ENCODE peak calls at places on chromosomes 2 and 18, in four cellular contexts. One of them, this sample, is unnamed.

GRCh38 chr18:57426187-57426586 is 9.0 kb upstream of the ONECUT2 start:
- DNase-seq in IMR-90: no peak
- DNase-seq in body of pancreas: no peak
- DNase-seq in hepatocyte: no peak
- DNase-seq in this sample: no peak

GRCh38 chr2:131673400-131674173 is 145.9 kb downstream of the CCDC74A start:
- DNase-seq in IMR-90: peak
- DNase-seq in body of pancreas: peak
- DNase-seq in hepatocyte: peak
- DNase-seq in this sample: peak

GRCh38 chr2:168134485-168134884 is 112.9 kb downstream of the STK39 start:
- DNase-seq in IMR-90: no peak
- DNase-seq in body of pancreas: no peak
- DNase-seq in hepatocyte: no peak
- DNase-seq in this sample: no peak

GRCh38 chr18:13179566-13180113 is 38.9 kb upstream of the LDLRAD4 start:
- DNase-seq in IMR-90: no peak
- DNase-seq in body of pancreas: no peak
- DNase-seq in hepatocyte: peak
- DNase-seq in this sample: no peak

GRCh38 chr2:28527196-28527595 is 31.3 kb downstream of the PLB1 start:
- DNase-seq in IMR-90: no peak
- DNase-seq in body of pancreas: no peak
- DNase-seq in hepatocyte: no peak
- DNase-seq in this sample: no peak

GRCh38 chr2:54570925-54571694 is 115.0 kb downstream of the SPTBN1 start:
- DNase-seq in IMR-90: peak
- DNase-seq in body of pancreas: no peak
- DNase-seq in hepatocyte: peak
- DNase-seq in this sample: peak

GRCh38 chr2:15668611-15669305 is 77.1 kb downstream of the DDX1 start:
- DNase-seq in IMR-90: peak
- DNase-seq in body of pancreas: no peak
- DNase-seq in hepatocyte: peak
- DNase-seq in this sample: no peak

GRCh38 chr2:146572598-146572997 is 1272.2 kb upstream of the ACVR2A start:
- DNase-seq in IMR-90: peak
- DNase-seq in body of pancreas: no peak
- DNase-seq in hepatocyte: no peak
- DNase-seq in this sample: no peak

GRCh38 chr2:150167711-150168110 is 319.8 kb downstream of the RND3 start:
- DNase-seq in IMR-90: peak
- DNase-seq in body of pancreas: no peak
- DNase-seq in hepatocyte: peak
- DNase-seq in this sample: peak

GRCh38 chr18:22446325-22446724 is 28.6 kb upstream of the CTAGE1 start:
- DNase-seq in IMR-90: no peak
- DNase-seq in body of pancreas: no peak
- DNase-seq in hepatocyte: no peak
- DNase-seq in this sample: no peak

GRCh38 chr2:43115884-43116283 is 110.5 kb downstream of the ZFP36L2 start:
- DNase-seq in IMR-90: no peak
- DNase-seq in body of pancreas: no peak
- DNase-seq in hepatocyte: no peak
- DNase-seq in this sample: no peak

GRCh38 chr2:43116988-43117387 is 109.4 kb downstream of the ZFP36L2 start:
- DNase-seq in IMR-90: no peak
- DNase-seq in body of pancreas: no peak
- DNase-seq in hepatocyte: no peak
- DNase-seq in this sample: no peak

GRCh38 chr2:43117521-43118143 is 108.8 kb downstream of the ZFP36L2 start:
- DNase-seq in IMR-90: no peak
- DNase-seq in body of pancreas: no peak
- DNase-seq in hepatocyte: no peak
- DNase-seq in this sample: no peak

GRCh38 chr2:43121915-43122314 is 104.5 kb downstream of the ZFP36L2 start:
- DNase-seq in IMR-90: no peak
- DNase-seq in body of pancreas: no peak
- DNase-seq in hepatocyte: no peak
- DNase-seq in this sample: no peak

GRCh38 chr2:43119303-43119702 is 107.1 kb downstream of the ZFP36L2 start:
- DNase-seq in IMR-90: no peak
- DNase-seq in body of pancreas: no peak
- DNase-seq in hepatocyte: no peak
- DNase-seq in this sample: no peak
- TF ChIP-seq CTCF in IMR-90: no peak
- TF ChIP-seq CTCF in body of pancreas: no peak
- TF ChIP-seq CTCF in hepatocyte: no peak
- TF ChIP-seq CTCF in this sample: no peak

DNA sequence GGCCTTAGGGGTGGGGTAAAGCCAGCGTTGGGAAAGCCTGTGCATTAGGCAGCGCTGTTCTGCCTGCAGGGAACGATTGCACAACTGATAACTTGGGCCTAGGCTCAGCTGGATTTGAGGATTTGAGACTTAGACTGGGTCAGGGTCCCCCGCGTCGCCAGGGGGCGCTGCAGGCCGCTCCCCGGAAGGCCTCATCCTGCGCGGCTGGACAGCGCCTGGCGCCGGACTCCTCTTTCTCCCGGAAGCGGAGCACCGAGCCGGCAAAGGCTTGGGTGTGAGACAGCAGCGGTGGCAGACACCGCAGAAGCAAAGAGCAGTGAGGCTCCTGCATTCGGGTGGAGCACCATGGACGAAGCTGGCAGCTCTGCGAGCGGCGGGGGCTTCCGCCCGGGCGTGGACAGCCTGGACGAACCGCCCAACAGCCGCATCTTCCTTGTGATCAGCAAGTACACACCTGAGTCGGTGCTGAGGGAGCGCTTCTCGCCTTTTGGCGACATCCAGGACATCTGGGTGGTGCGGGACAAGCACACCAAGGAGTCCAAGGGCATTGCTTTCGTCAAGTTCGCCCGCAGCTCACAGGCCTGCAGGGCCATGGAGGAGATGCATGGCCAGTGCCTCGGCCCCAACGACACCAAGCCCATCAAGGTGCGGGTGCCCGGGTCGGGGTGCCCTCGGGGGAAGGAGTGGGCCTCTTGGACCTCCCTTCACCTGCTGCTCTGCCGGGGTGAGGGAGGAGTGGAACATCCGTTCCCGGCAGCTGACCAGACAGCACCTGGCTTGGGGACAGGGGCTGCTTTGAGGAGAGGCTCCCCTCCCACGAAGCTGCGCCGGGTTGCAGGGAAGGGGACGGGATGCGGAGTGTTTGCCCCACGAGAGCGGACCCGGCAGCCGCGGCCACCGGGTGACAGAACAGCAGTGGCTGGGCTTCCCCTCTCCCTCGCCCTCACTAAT is at the start of gene RBM45:
- DNase-seq in IMR-90: peak
- DNase-seq in body of pancreas: peak
- DNase-seq in hepatocyte: peak
- DNase-seq in this sample: peak
- H3K27ac ChIP-seq in IMR-90: peak
- H3K27ac ChIP-seq in body of pancreas: peak
- H3K27ac ChIP-seq in hepatocyte: peak
- H3K27ac ChIP-seq in this sample: peak

GRCh38 chr2:44273076-44273475 is 2.2 kb upstream of the SLC3A1 start:
- DNase-seq in IMR-90: no peak
- DNase-seq in body of pancreas: no peak
- DNase-seq in hepatocyte: no peak
- DNase-seq in this sample: no peak

GRCh38 chr2:44280869-44281268 is 5.6 kb downstream of the SLC3A1 start:
- DNase-seq in IMR-90: no peak
- DNase-seq in body of pancreas: no peak
- DNase-seq in hepatocyte: no peak
- DNase-seq in this sample: no peak

GRCh38 chr2:44273596-44273995 is 1.7 kb upstream of the SLC3A1 start:
- DNase-seq in IMR-90: peak
- DNase-seq in body of pancreas: no peak
- DNase-seq in hepatocyte: no peak
- DNase-seq in this sample: no peak

GRCh38 chr2:44275915-44276279 is 617 bp downstream of the SLC3A1 start:
- DNase-seq in IMR-90: peak
- DNase-seq in body of pancreas: no peak
- DNase-seq in hepatocyte: peak
- DNase-seq in this sample: peak

GRCh38 chr2:44277541-44277940 is 2.3 kb downstream of the SLC3A1 start:
- DNase-seq in IMR-90: no peak
- DNase-seq in body of pancreas: no peak
- DNase-seq in hepatocyte: no peak
- DNase-seq in this sample: no peak
- TF ChIP-seq CTCF in IMR-90: no peak
- TF ChIP-seq CTCF in body of pancreas: no peak
- TF ChIP-seq CTCF in hepatocyte: no peak
- TF ChIP-seq CTCF in this sample: no peak

GRCh38 chr2:39688181-39688580 is 22.5 kb downstream of the TMEM178A start:
- DNase-seq in IMR-90: no peak
- DNase-seq in body of pancreas: no peak
- DNase-seq in hepatocyte: no peak
- DNase-seq in this sample: no peak

GRCh38 chr2:39683022-39683699 is 17.4 kb downstream of the TMEM178A start:
- DNase-seq in IMR-90: no peak
- DNase-seq in body of pancreas: no peak
- DNase-seq in hepatocyte: no peak
- DNase-seq in this sample: no peak

GRCh38 chr2:39686470-39686869 is 20.8 kb downstream of the TMEM178A start:
- DNase-seq in IMR-90: no peak
- DNase-seq in body of pancreas: no peak
- DNase-seq in hepatocyte: no peak
- DNase-seq in this sample: no peak

GRCh38 chr2:39684495-39684894 is 18.8 kb downstream of the TMEM178A start:
- DNase-seq in IMR-90: no peak
- DNase-seq in body of pancreas: no peak
- DNase-seq in hepatocyte: no peak
- DNase-seq in this sample: no peak

GRCh38 chr2:39685135-39685534 is 19.4 kb downstream of the TMEM178A start:
- DNase-seq in IMR-90: no peak
- DNase-seq in body of pancreas: no peak
- DNase-seq in hepatocyte: no peak
- DNase-seq in this sample: no peak
- H3K27ac ChIP-seq in IMR-90: no peak
- H3K27ac ChIP-seq in body of pancreas: no peak
- H3K27ac ChIP-seq in hepatocyte: no peak
- H3K27ac ChIP-seq in this sample: no peak

GRCh38 chr2:20350753-20351554 is at the start of gene PUM2:
- DNase-seq in IMR-90: peak
- DNase-seq in body of pancreas: peak
- DNase-seq in hepatocyte: peak
- DNase-seq in this sample: peak
- TF ChIP-seq CTCF in IMR-90: no peak
- TF ChIP-seq CTCF in body of pancreas: peak
- TF ChIP-seq CTCF in hepatocyte: no peak
- TF ChIP-seq CTCF in this sample: no peak

GRCh38 chr2:240252872-240253511 is 112.5 kb upstream of the OTOS start:
- DNase-seq in IMR-90: no peak
- DNase-seq in body of pancreas: no peak
- DNase-seq in hepatocyte: no peak
- DNase-seq in this sample: no peak

GRCh38 chr2:240250985-240251847 is 110.8 kb upstream of the OTOS start:
- DNase-seq in IMR-90: peak
- DNase-seq in body of pancreas: peak
- DNase-seq in hepatocyte: peak
- DNase-seq in this sample: peak

GRCh38 chr2:240250150-240250984 is 109.9 kb upstream of the OTOS start:
- DNase-seq in IMR-90: no peak
- DNase-seq in body of pancreas: peak
- DNase-seq in hepatocyte: no peak
- DNase-seq in this sample: no peak

GRCh38 chr2:240252191-240252871 is 111.9 kb upstream of the OTOS start:
- DNase-seq in IMR-90: no peak
- DNase-seq in body of pancreas: no peak
- DNase-seq in hepatocyte: no peak
- DNase-seq in this sample: no peak

GRCh38 chr2:240251848-240252190 is 111.4 kb upstream of the OTOS start:
- DNase-seq in IMR-90: no peak
- DNase-seq in body of pancreas: no peak
- DNase-seq in hepatocyte: no peak
- DNase-seq in this sample: no peak
- H3K27ac ChIP-seq in IMR-90: peak
- H3K27ac ChIP-seq in body of pancreas: peak
- H3K27ac ChIP-seq in hepatocyte: peak
- H3K27ac ChIP-seq in this sample: peak

This sample was measured in RWPE1.